ENCODE peak calls at places on chromosomes 3 and 15, in nine cellular contexts. C is caudate nucleus; K is lung; I is neural progenitor cell; L is left ventricle myocardium inferior; E is tibial artery; J is CD4-positive, alpha-beta memory T cell; D is upper lobe of right lung; Z is body of pancreas. H is an unnamed sample.

GRCh38 chr3:45604999-45605398 is 10.4 kb downstream of the LIMD1 start:
- DNase-seq in C (no peak), K (no peak), I (no peak), L (no peak), E (peak), J (no peak), D (no peak), Z (no peak), H (no peak)

GRCh38 chr3:142117052-142117451 is 32.3 kb downstream of the TFDP2 start:
- DNase-seq in C (no peak), K (no peak), I (no peak), L (no peak), E (no peak), J (no peak), D (no peak), Z (no peak), H (peak)

GRCh38 chr3:72193768-72194463 is 409.0 kb upstream of the PROK2 start:
- DNase-seq in C (no peak), K (no peak), I (peak), L (no peak), E (no peak), J (no peak), D (no peak), Z (no peak), H (no peak)

GRCh38 chr3:143298380-143298779 is 178.8 kb downstream of the CHST2 start:
- DNase-seq in C (no peak), K (no peak), I (no peak), L (no peak), E (no peak), J (no peak), D (no peak), Z (no peak), H (no peak)

GRCh38 chr3:13709706-13710105 is 160.8 kb downstream of the FBLN2 start:
- DNase-seq in C (no peak), K (peak), I (no peak), L (no peak), E (peak), J (no peak), D (peak), Z (no peak), H (no peak)

GRCh38 chr3:17941766-17942165 is 199.3 kb upstream of the TBC1D5 start:
- DNase-seq in C (no peak), K (no peak), I (no peak), L (no peak), E (no peak), J (no peak), D (no peak), Z (no peak), H (no peak)

GRCh38 chr3:52435246-52436101 is 9.4 kb downstream of the SEMA3G start:
- DNase-seq in C (no peak), K (no peak), I (no peak), L (no peak), E (peak), J (no peak), D (peak), Z (peak), H (no peak)

GRCh38 chr15:59283717-59284336 is 77.2 kb downstream of the LDHAL6B start:
- DNase-seq in C (no peak), K (no peak), I (no peak), L (no peak), E (no peak), J (no peak), D (no peak), Z (no peak), H (peak)

GRCh38 chr15:92650256-92650655 is 5.3 kb downstream of the FAM174B start:
- DNase-seq in C (no peak), K (no peak), I (no peak), L (no peak), E (no peak), J (no peak), D (no peak), Z (peak), H (no peak)

GRCh38 chr3:191235331-191236314 is 36.6 kb downstream of the OSTN start:
- DNase-seq in C (no peak), K (no peak), I (no peak), L (no peak), E (no peak), J (no peak), D (no peak), Z (no peak), H (peak)

GRCh38 chr15:35481992-35482391 is 64.0 kb downstream of the DPH6 start:
- DNase-seq in C (no peak), K (no peak), I (no peak), L (no peak), E (no peak), J (no peak), D (no peak), Z (no peak), H (peak)

GRCh38 chr3:46361408-46362283 is 7.7 kb downstream of the CCR2 start:
- DNase-seq in C (no peak), K (no peak), I (no peak), L (no peak), E (no peak), J (no peak), D (no peak), Z (no peak), H (peak)

GRCh38 chr15:101264011-101264410 is 12.2 kb upstream of the CHSY1 start:
- DNase-seq in C (no peak), K (no peak), I (no peak), L (no peak), E (no peak), J (no peak), D (no peak), Z (no peak), H (no peak)

GRCh38 chr15:57463360-57463759 is 87.1 kb downstream of the CGNL1 start:
- DNase-seq in C (peak), K (no peak), I (no peak), L (no peak), E (no peak), J (no peak), D (no peak), Z (no peak), H (no peak)

GRCh38 chr3:141076821-141077571 is 25.8 kb downstream of the SPSB4 start:
- DNase-seq in C (peak), K (peak), I (peak), L (peak), E (peak), J (no peak), D (peak), Z (peak), H (no peak)

GRCh38 chr3:192332386-192333291 is 394.7 kb downstream of the FGF12 start:
- DNase-seq in C (no peak), K (no peak), I (peak), L (no peak), E (no peak), J (no peak), D (no peak), Z (no peak), H (no peak)

GRCh38 chr15:78179906-78180305 is 30.7 kb downstream of the IDH3A start:
- DNase-seq in C (no peak), K (no peak), I (no peak), L (no peak), E (no peak), J (no peak), D (no peak), Z (no peak), H (no peak)

GRCh38 chr3:60992395-60992794 is 258.9 kb downstream of the FHIT start:
- DNase-seq in C (no peak), K (no peak), I (no peak), L (peak), E (no peak), J (no peak), D (no peak), Z (peak), H (no peak)

GRCh38 chr15:43376017-43376705 is 5.3 kb downstream of the TUBGCP4 start:
- DNase-seq in C (no peak), K (no peak), I (peak), L (no peak), E (no peak), J (peak), D (no peak), Z (peak), H (no peak)

GRCh38 chr3:99867594-99868437 is 50.2 kb downstream of the CMSS1 start:
- DNase-seq in C (no peak), K (no peak), I (peak), L (no peak), E (no peak), J (no peak), D (no peak), Z (no peak), H (no peak)

GRCh38 chr3:99865321-99865720 is 47.7 kb downstream of the CMSS1 start:
- DNase-seq in C (no peak), K (no peak), I (no peak), L (no peak), E (no peak), J (no peak), D (no peak), Z (no peak), H (no peak)

GRCh38 chr3:99864289-99864688 is 46.6 kb downstream of the CMSS1 start:
- DNase-seq in C (no peak), K (no peak), I (no peak), L (no peak), E (no peak), J (no peak), D (no peak), Z (no peak), H (no peak)

GRCh38 chr3:99868438-99868723 is 50.7 kb downstream of the CMSS1 start:
- DNase-seq in C (no peak), K (no peak), I (no peak), L (no peak), E (no peak), J (peak), D (no peak), Z (peak), H (no peak)

DNA sequence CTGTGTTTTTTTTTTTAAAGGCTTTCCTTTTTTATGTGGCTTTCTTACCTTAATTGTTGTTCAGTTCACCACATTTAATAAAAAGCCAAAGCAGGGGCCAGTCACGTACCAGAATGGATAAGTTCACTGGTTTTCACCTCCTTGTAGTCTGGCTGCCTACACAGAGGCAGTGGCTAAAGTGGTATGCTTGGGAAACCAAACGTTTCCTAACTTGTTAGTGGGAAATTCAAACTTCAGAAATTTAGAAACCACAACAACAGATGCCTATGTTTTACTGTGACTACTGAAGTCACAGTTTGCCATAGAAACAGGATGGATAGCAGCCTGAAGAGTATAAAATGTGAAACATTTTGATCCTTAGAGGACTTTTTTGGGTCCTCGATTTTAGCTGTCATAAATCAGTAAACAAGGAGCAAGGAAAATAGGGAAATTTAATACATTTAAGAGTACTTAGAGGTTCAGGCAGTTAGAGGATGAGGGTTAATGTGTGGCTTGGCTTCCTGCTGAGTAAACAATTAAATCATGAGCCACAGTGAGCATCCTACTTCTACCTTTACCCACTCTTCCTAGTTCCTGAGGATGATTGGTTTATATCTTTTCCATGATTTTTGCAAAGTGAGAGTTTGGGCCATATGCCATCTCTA is 48.6 kb downstream of the CMSS1 start:
- DNase-seq in C (no peak), K (no peak), I (no peak), L (no peak), E (no peak), J (no peak), D (no peak), Z (no peak), H (no peak)
- H3K27ac ChIP-seq in C (no peak), K (no peak), I (no peak), L (peak), E (peak), J (no peak), D (no peak), Z (no peak), H (no peak)

GRCh38 chr3:37117548-37117947 is 56.8 kb downstream of the LRRFIP2 start:
- DNase-seq in C (no peak), K (no peak), I (no peak), L (no peak), E (no peak), J (no peak), D (no peak), Z (no peak), H (no peak)

GRCh38 chr3:37112987-37113386 is 61.4 kb downstream of the LRRFIP2 start:
- DNase-seq in C (no peak), K (no peak), I (no peak), L (no peak), E (no peak), J (no peak), D (no peak), Z (no peak), H (no peak)

GRCh38 chr3:37115451-37115850 is 58.9 kb downstream of the LRRFIP2 start:
- DNase-seq in C (no peak), K (no peak), I (no peak), L (no peak), E (no peak), J (no peak), D (no peak), Z (no peak), H (no peak)

GRCh38 chr3:37116998-37117397 is 57.4 kb downstream of the LRRFIP2 start:
- DNase-seq in C (no peak), K (no peak), I (no peak), L (no peak), E (no peak), J (no peak), D (no peak), Z (no peak), H (no peak)

DNA sequence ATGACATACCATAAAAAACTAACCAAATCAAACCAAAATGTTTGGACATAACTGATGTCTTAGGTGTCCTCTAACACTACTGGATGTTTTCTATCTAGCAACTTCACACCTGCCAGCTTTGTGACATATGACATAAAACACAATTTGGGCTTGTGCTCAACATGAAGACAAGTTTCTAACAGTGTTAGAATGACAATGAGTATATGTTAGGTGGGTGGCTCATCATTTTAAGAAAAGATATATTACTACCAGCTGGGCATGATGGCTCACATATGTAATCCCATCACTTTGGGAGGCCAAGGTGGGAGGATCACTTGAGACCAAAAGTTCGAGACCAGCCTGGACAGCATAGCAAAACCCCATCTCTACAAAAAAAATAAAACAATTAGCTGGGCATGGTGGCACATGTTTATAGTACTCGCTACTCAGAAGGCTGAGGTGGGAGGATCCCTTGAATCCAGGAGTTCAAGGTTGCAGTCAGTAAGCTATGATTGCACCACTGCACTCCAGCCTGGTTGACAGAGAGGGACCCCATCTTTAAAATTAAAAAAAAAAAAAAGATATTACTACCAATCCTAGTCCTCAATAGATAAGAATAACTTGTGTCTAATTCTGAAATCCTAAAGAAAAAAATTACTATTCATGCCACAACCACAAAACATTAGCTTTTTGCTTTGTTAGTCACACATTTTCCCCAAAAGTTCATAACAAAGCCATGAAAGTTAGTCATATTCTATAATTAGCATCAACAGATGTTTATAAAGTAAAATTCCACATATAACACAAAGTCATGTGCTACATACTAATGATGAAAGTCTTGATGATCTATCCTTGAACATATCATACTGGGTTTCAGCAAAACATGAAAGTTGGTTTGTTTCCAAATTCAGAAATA is 59.9 kb downstream of the LRRFIP2 start:
- DNase-seq in C (no peak), K (no peak), I (no peak), L (no peak), E (no peak), J (no peak), D (no peak), Z (no peak), H (no peak)
- H3K27ac ChIP-seq in C (no peak), K (no peak), I (no peak), L (no peak), E (peak), J (no peak), D (no peak), Z (no peak), H (no peak)

DNA sequence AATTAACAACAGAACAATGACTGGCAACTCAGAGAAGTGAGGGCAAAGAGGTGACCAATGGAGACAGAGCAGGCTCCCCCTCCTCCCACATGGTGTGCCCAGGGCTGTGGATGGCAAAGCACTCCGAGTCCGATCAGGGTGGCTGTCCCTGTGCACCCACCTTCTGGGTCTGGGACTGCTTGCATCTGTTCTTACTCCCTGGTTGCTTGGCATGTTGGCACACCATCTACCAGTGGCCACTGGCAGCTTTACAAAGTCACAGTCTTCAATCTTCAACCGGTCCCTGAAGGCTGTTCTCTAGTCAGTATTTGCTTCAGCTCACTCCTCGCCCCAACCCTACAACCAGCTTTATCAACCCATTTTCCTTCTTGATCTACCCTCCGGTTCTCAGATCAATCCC is 14.9 kb downstream of the HOMER2 start:
- DNase-seq in C (no peak), K (no peak), I (no peak), L (no peak), E (no peak), J (no peak), D (no peak), Z (peak), H (no peak)
- H3K27ac ChIP-seq in C (no peak), K (no peak), I (no peak), L (no peak), E (no peak), J (no peak), D (no peak), Z (peak), H (no peak)

GRCh38 chr3:159234306-159234705 is 432.5 kb downstream of the MFSD1 start:
- DNase-seq in C (no peak), K (no peak), I (no peak), L (no peak), E (no peak), J (no peak), D (no peak), Z (no peak), H (no peak)

GRCh38 chr3:159236306-159236705 is 434.5 kb downstream of the MFSD1 start:
- DNase-seq in C (no peak), K (no peak), I (no peak), L (no peak), E (no peak), J (no peak), D (no peak), Z (no peak), H (no peak)

GRCh38 chr3:159237221-159237620 is 435.4 kb downstream of the MFSD1 start:
- DNase-seq in C (no peak), K (no peak), I (no peak), L (no peak), E (no peak), J (no peak), D (no peak), Z (no peak), H (no peak)

GRCh38 chr3:159238646-159239045 is 436.8 kb downstream of the MFSD1 start:
- DNase-seq in C (no peak), K (no peak), I (no peak), L (no peak), E (no peak), J (no peak), D (no peak), Z (no peak), H (no peak)

DNA sequence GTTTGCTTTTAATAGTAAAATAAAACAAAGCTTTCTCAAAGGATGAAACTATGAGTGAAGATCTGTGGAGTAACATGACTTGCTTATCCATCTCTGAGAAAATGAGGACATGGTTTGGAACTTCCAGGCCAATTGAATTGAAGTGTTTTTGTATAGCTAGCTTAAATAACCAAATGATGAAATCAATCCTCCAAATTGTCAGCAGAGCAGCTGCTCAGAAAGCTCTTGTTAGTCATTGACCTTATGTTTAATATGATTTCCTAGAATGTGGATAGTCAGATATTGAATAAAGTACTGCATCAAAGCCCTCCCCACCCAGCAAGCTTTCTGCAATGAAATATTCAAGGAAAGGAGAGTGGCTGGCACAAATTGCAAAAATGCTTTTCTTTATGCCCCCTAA is 437.2 kb downstream of the MFSD1 start:
- DNase-seq in C (no peak), K (no peak), I (no peak), L (no peak), E (no peak), J (no peak), D (no peak), Z (no peak), H (no peak)
- H3K27ac ChIP-seq in C (no peak), K (no peak), I (no peak), L (no peak), E (no peak), J (no peak), D (no peak), Z (no peak), H (no peak)

DNA sequence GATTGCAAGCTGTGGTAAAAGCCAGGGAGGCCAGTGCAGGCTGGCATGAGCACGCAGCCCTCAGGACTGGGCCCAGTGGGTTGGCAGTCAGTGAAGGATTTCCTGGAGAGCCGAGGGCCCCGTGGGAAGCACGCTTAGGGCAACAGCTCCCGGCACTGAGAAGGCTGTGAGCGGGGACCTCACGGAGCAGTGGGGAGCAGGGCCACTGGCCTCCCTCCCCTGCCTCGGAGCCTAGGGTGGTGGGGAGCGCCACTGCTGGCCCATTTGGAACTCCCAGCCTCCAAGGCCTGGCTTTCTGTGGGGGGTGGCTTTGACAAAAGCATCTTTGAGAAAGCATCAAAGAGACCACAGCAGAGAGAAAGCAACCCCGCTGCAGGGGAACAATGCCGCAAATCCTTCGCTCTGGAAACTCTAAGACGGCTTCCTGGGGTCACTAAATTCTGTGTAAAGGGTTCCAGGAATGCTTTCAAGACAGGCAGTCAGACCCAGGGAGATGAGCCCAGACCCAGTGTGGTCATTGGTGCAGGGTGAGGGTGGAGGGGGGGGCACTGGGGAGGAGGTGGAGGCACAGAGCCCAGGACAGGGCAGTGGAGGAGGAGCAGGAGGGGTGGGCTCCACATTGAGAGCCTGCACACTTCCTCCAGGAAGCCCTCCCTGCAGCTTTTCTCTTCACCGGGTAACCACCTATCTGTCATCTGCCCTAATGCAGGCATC is 9.5 kb upstream of the APBA2 start:
- DNase-seq in C (no peak), K (no peak), I (peak), L (no peak), E (no peak), J (no peak), D (no peak), Z (no peak), H (no peak)
- H3K27ac ChIP-seq in C (no peak), K (no peak), I (peak), L (no peak), E (no peak), J (no peak), D (no peak), Z (no peak), H (no peak)